ENCODE peak calls at places on chromosomes 5 and 9, in ten cellular contexts. One of them, this sample, is unnamed.

GRCh38 chr9:1046639-1047604 is 3.2 kb upstream of the DMRT2 start:
- DNase-seq in A673: no peak
- DNase-seq in heart right ventricle: no peak
- DNase-seq in choroid plexus epithelial cell: no peak
- DNase-seq in CD8-positive, alpha-beta T cell: no peak
- DNase-seq in nephron progenitor cell: peak
- DNase-seq in right lobe of liver: no peak
- DNase-seq in transverse colon: no peak
- DNase-seq in mucosa of descending colon: no peak
- DNase-seq in OCI-LY7: no peak
- DNase-seq in this sample: no peak

GRCh38 chr5:21776466-21776865 is 1076.7 kb downstream of the CDH12 start:
- DNase-seq in A673: no peak
- DNase-seq in heart right ventricle: no peak
- DNase-seq in choroid plexus epithelial cell: no peak
- DNase-seq in CD8-positive, alpha-beta T cell: no peak
- DNase-seq in nephron progenitor cell: no peak
- DNase-seq in right lobe of liver: no peak
- DNase-seq in transverse colon: no peak
- DNase-seq in mucosa of descending colon: no peak
- DNase-seq in OCI-LY7: no peak
- DNase-seq in this sample: no peak

GRCh38 chr9:14827805-14828204 is 82.4 kb downstream of the FREM1 start:
- DNase-seq in A673: no peak
- DNase-seq in heart right ventricle: no peak
- DNase-seq in choroid plexus epithelial cell: no peak
- DNase-seq in CD8-positive, alpha-beta T cell: no peak
- DNase-seq in nephron progenitor cell: no peak
- DNase-seq in right lobe of liver: no peak
- DNase-seq in transverse colon: no peak
- DNase-seq in mucosa of descending colon: no peak
- DNase-seq in OCI-LY7: no peak
- DNase-seq in this sample: no peak

GRCh38 chr9:89677696-89678393 is 73.0 kb downstream of the GADD45G start:
- DNase-seq in A673: peak
- DNase-seq in heart right ventricle: no peak
- DNase-seq in choroid plexus epithelial cell: no peak
- DNase-seq in CD8-positive, alpha-beta T cell: no peak
- DNase-seq in nephron progenitor cell: peak
- DNase-seq in right lobe of liver: no peak
- DNase-seq in transverse colon: no peak
- DNase-seq in mucosa of descending colon: no peak
- DNase-seq in OCI-LY7: no peak
- DNase-seq in this sample: peak

GRCh38 chr5:157354825-157355224 is 88.9 kb downstream of the CYFIP2 start:
- DNase-seq in A673: peak
- DNase-seq in heart right ventricle: no peak
- DNase-seq in choroid plexus epithelial cell: peak
- DNase-seq in CD8-positive, alpha-beta T cell: no peak
- DNase-seq in nephron progenitor cell: no peak
- DNase-seq in right lobe of liver: no peak
- DNase-seq in transverse colon: no peak
- DNase-seq in mucosa of descending colon: no peak
- DNase-seq in OCI-LY7: peak
- DNase-seq in this sample: no peak

GRCh38 chr5:134142088-134142487 is 27.6 kb downstream of the TCF7 start:
- DNase-seq in A673: no peak
- DNase-seq in heart right ventricle: no peak
- DNase-seq in choroid plexus epithelial cell: no peak
- DNase-seq in CD8-positive, alpha-beta T cell: no peak
- DNase-seq in nephron progenitor cell: no peak
- DNase-seq in right lobe of liver: no peak
- DNase-seq in transverse colon: no peak
- DNase-seq in mucosa of descending colon: peak
- DNase-seq in OCI-LY7: no peak
- DNase-seq in this sample: no peak

GRCh38 chr5:377326-377981 is 55.9 kb downstream of the AHRR start:
- DNase-seq in A673: no peak
- DNase-seq in heart right ventricle: no peak
- DNase-seq in choroid plexus epithelial cell: no peak
- DNase-seq in CD8-positive, alpha-beta T cell: no peak
- DNase-seq in nephron progenitor cell: no peak
- DNase-seq in right lobe of liver: no peak
- DNase-seq in transverse colon: peak
- DNase-seq in mucosa of descending colon: peak
- DNase-seq in OCI-LY7: no peak
- DNase-seq in this sample: no peak

GRCh38 chr5:170296036-170296934 is 1.3 kb downstream of the LCP2 start:
- DNase-seq in A673: no peak
- DNase-seq in heart right ventricle: no peak
- DNase-seq in choroid plexus epithelial cell: no peak
- DNase-seq in CD8-positive, alpha-beta T cell: no peak
- DNase-seq in nephron progenitor cell: no peak
- DNase-seq in right lobe of liver: no peak
- DNase-seq in transverse colon: no peak
- DNase-seq in mucosa of descending colon: no peak
- DNase-seq in OCI-LY7: no peak
- DNase-seq in this sample: no peak

GRCh38 chr5:59020611-59021285 is 437.9 kb downstream of the RAB3C start:
- DNase-seq in A673: no peak
- DNase-seq in heart right ventricle: no peak
- DNase-seq in choroid plexus epithelial cell: peak
- DNase-seq in CD8-positive, alpha-beta T cell: no peak
- DNase-seq in nephron progenitor cell: no peak
- DNase-seq in right lobe of liver: no peak
- DNase-seq in transverse colon: peak
- DNase-seq in mucosa of descending colon: no peak
- DNase-seq in OCI-LY7: no peak
- DNase-seq in this sample: no peak

GRCh38 chr5:98268162-98268860 is 505.2 kb upstream of the RGMB start:
- DNase-seq in A673: no peak
- DNase-seq in heart right ventricle: no peak
- DNase-seq in choroid plexus epithelial cell: no peak
- DNase-seq in CD8-positive, alpha-beta T cell: no peak
- DNase-seq in nephron progenitor cell: no peak
- DNase-seq in right lobe of liver: no peak
- DNase-seq in transverse colon: no peak
- DNase-seq in mucosa of descending colon: no peak
- DNase-seq in OCI-LY7: no peak
- DNase-seq in this sample: no peak

DNA sequence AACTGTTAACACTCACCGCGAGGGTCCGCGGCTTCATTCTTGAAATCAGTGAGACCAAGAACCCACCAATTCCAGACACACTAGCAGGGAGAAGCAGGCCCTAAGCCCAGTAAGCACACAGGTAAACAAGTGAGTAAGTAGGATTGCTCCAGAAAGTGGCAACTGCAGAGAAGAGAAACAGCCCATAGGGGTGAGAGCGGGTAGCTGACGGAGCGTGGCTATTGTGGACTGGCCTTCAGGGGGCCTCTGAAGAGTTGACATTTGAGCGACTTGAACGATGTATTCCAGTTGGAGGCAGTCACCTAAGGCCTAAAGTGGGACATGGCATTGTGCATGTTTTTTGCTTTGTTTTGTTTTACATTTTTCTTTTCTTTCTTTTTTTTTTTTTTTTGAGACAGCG is 74.2 kb downstream of the TSPAN17 start:
- DNase-seq in A673: no peak
- DNase-seq in heart right ventricle: no peak
- DNase-seq in choroid plexus epithelial cell: no peak
- DNase-seq in CD8-positive, alpha-beta T cell: no peak
- DNase-seq in nephron progenitor cell: no peak
- DNase-seq in right lobe of liver: no peak
- DNase-seq in transverse colon: no peak
- DNase-seq in mucosa of descending colon: no peak
- DNase-seq in OCI-LY7: no peak
- DNase-seq in this sample: no peak
- TF ChIP-seq CTCF in A673: no peak
- TF ChIP-seq CTCF in heart right ventricle: no peak
- TF ChIP-seq CTCF in choroid plexus epithelial cell: no peak
- TF ChIP-seq CTCF in CD8-positive, alpha-beta T cell: no peak
- TF ChIP-seq CTCF in nephron progenitor cell: no peak
- TF ChIP-seq CTCF in right lobe of liver: no peak
- TF ChIP-seq CTCF in transverse colon: no peak
- TF ChIP-seq CTCF in mucosa of descending colon: no peak
- TF ChIP-seq CTCF in OCI-LY7: no peak
- TF ChIP-seq CTCF in this sample: no peak

GRCh38 chr5:162209005-162209605 is 141.5 kb downstream of the GABRG2 start:
- DNase-seq in A673: peak
- DNase-seq in heart right ventricle: no peak
- DNase-seq in choroid plexus epithelial cell: peak
- DNase-seq in CD8-positive, alpha-beta T cell: no peak
- DNase-seq in nephron progenitor cell: peak
- DNase-seq in right lobe of liver: no peak
- DNase-seq in transverse colon: peak
- DNase-seq in mucosa of descending colon: no peak
- DNase-seq in OCI-LY7: peak
- DNase-seq in this sample: peak
- TF ChIP-seq CTCF in A673: peak
- TF ChIP-seq CTCF in heart right ventricle: peak
- TF ChIP-seq CTCF in choroid plexus epithelial cell: no peak
- TF ChIP-seq CTCF in CD8-positive, alpha-beta T cell: no peak
- TF ChIP-seq CTCF in nephron progenitor cell: peak
- TF ChIP-seq CTCF in right lobe of liver: peak
- TF ChIP-seq CTCF in transverse colon: peak
- TF ChIP-seq CTCF in mucosa of descending colon: peak
- TF ChIP-seq CTCF in OCI-LY7: peak
- TF ChIP-seq CTCF in this sample: peak

GRCh38 chr9:130320697-130321080 is 55.1 kb downstream of the HMCN2 start:
- DNase-seq in A673: peak
- DNase-seq in heart right ventricle: peak
- DNase-seq in choroid plexus epithelial cell: no peak
- DNase-seq in CD8-positive, alpha-beta T cell: no peak
- DNase-seq in nephron progenitor cell: peak
- DNase-seq in right lobe of liver: no peak
- DNase-seq in transverse colon: peak
- DNase-seq in mucosa of descending colon: no peak
- DNase-seq in OCI-LY7: no peak
- DNase-seq in this sample: no peak

GRCh38 chr9:130319944-130320696 is 54.6 kb downstream of the HMCN2 start:
- DNase-seq in A673: no peak
- DNase-seq in heart right ventricle: no peak
- DNase-seq in choroid plexus epithelial cell: no peak
- DNase-seq in CD8-positive, alpha-beta T cell: no peak
- DNase-seq in nephron progenitor cell: no peak
- DNase-seq in right lobe of liver: no peak
- DNase-seq in transverse colon: no peak
- DNase-seq in mucosa of descending colon: no peak
- DNase-seq in OCI-LY7: no peak
- DNase-seq in this sample: no peak

GRCh38 chr9:130321539-130321938 is 56.0 kb downstream of the HMCN2 start:
- DNase-seq in A673: no peak
- DNase-seq in heart right ventricle: no peak
- DNase-seq in choroid plexus epithelial cell: no peak
- DNase-seq in CD8-positive, alpha-beta T cell: no peak
- DNase-seq in nephron progenitor cell: no peak
- DNase-seq in right lobe of liver: no peak
- DNase-seq in transverse colon: no peak
- DNase-seq in mucosa of descending colon: no peak
- DNase-seq in OCI-LY7: no peak
- DNase-seq in this sample: no peak

GRCh38 chr9:130319300-130319699 is 53.7 kb downstream of the HMCN2 start:
- DNase-seq in A673: no peak
- DNase-seq in heart right ventricle: no peak
- DNase-seq in choroid plexus epithelial cell: no peak
- DNase-seq in CD8-positive, alpha-beta T cell: no peak
- DNase-seq in nephron progenitor cell: peak
- DNase-seq in right lobe of liver: no peak
- DNase-seq in transverse colon: no peak
- DNase-seq in mucosa of descending colon: no peak
- DNase-seq in OCI-LY7: no peak
- DNase-seq in this sample: no peak

DNA sequence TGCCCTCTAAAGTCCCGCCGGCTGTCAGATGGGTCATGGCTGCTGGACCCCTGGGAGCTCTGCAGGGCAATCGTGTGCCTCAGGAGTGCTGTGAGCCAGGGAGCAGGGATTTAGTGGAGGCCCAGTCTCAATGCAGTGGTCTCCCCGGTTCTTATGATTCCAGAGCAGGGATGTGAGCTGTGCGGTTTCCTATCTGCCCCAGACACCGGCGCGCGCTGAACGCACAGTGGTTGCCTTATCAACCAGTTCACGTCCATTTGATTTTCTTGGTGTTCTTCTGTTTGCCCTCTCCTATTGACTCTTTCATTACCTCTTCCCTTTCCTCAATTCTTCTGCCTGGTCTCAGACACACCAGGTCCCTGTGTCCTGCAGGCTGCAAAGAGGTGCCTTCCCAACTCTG is 55.5 kb downstream of the HMCN2 start:
- DNase-seq in A673: no peak
- DNase-seq in heart right ventricle: no peak
- DNase-seq in choroid plexus epithelial cell: no peak
- DNase-seq in CD8-positive, alpha-beta T cell: no peak
- DNase-seq in nephron progenitor cell: no peak
- DNase-seq in right lobe of liver: no peak
- DNase-seq in transverse colon: no peak
- DNase-seq in mucosa of descending colon: no peak
- DNase-seq in OCI-LY7: no peak
- DNase-seq in this sample: no peak
- TF ChIP-seq CTCF in A673: no peak
- TF ChIP-seq CTCF in heart right ventricle: no peak
- TF ChIP-seq CTCF in choroid plexus epithelial cell: no peak
- TF ChIP-seq CTCF in CD8-positive, alpha-beta T cell: no peak
- TF ChIP-seq CTCF in nephron progenitor cell: no peak
- TF ChIP-seq CTCF in right lobe of liver: no peak
- TF ChIP-seq CTCF in transverse colon: no peak
- TF ChIP-seq CTCF in mucosa of descending colon: no peak
- TF ChIP-seq CTCF in OCI-LY7: no peak
- TF ChIP-seq CTCF in this sample: no peak

GRCh38 chr9:111601237-111602018 is 2.0 kb upstream of the PTGR1 start:
- DNase-seq in A673: no peak
- DNase-seq in heart right ventricle: no peak
- DNase-seq in choroid plexus epithelial cell: peak
- DNase-seq in CD8-positive, alpha-beta T cell: no peak
- DNase-seq in nephron progenitor cell: no peak
- DNase-seq in right lobe of liver: no peak
- DNase-seq in transverse colon: no peak
- DNase-seq in mucosa of descending colon: no peak
- DNase-seq in OCI-LY7: no peak
- DNase-seq in this sample: no peak
- TF ChIP-seq CTCF in A673: no peak
- TF ChIP-seq CTCF in heart right ventricle: no peak
- TF ChIP-seq CTCF in choroid plexus epithelial cell: no peak
- TF ChIP-seq CTCF in CD8-positive, alpha-beta T cell: no peak
- TF ChIP-seq CTCF in nephron progenitor cell: no peak
- TF ChIP-seq CTCF in right lobe of liver: no peak
- TF ChIP-seq CTCF in transverse colon: no peak
- TF ChIP-seq CTCF in mucosa of descending colon: no peak
- TF ChIP-seq CTCF in OCI-LY7: no peak
- TF ChIP-seq CTCF in this sample: no peak

DNA sequence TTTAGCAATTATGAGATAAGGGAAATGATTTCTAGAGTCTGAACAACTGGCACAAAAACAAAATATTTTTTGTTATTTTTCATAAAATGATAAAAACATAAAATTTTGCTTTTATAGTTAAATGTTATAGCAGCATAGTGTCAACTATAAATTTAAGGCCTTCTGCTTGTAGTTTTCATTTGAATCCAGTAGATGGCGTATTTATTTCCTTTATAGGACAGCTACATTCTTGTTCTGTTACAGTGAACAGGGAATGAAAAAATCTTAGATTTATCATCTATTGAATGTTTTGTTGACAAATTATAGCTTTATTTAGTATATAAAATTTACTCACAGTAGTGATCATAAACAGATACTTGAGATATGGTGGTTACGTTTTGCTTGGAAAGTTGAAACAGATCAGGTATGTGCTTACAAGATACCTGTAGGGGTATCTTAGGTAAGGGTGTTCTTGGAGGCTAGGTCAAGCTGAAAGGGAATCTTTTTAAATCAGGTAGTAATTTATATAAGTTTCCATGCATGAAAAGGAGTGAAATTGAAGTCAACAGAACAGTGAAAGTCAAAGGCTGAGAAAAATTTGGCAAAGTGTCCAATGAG is 239.3 kb upstream of the GRIN3A start:
- DNase-seq in A673: peak
- DNase-seq in heart right ventricle: no peak
- DNase-seq in choroid plexus epithelial cell: peak
- DNase-seq in CD8-positive, alpha-beta T cell: no peak
- DNase-seq in nephron progenitor cell: no peak
- DNase-seq in right lobe of liver: no peak
- DNase-seq in transverse colon: no peak
- DNase-seq in mucosa of descending colon: no peak
- DNase-seq in OCI-LY7: peak
- DNase-seq in this sample: no peak
- TF ChIP-seq CTCF in A673: peak
- TF ChIP-seq CTCF in heart right ventricle: peak
- TF ChIP-seq CTCF in choroid plexus epithelial cell: peak
- TF ChIP-seq CTCF in CD8-positive, alpha-beta T cell: peak
- TF ChIP-seq CTCF in nephron progenitor cell: peak
- TF ChIP-seq CTCF in right lobe of liver: peak
- TF ChIP-seq CTCF in transverse colon: peak
- TF ChIP-seq CTCF in mucosa of descending colon: peak
- TF ChIP-seq CTCF in OCI-LY7: peak
- TF ChIP-seq CTCF in this sample: peak